ENCODE peak calls at places on chromosomes 16 and 17, in ten cellular contexts. Z, N, I, Q, R, X, E, V, H and P are unnamed samples.

GRCh38 chr16:2284001-2284770 is 16.3 kb upstream of the RNPS1 start:
- DNase-seq in Z (no peak), N (no peak), I (no peak), Q (no peak), R (no peak), X (no peak), E (no peak), V (no peak), H (no peak), P (no peak)

GRCh38 chr16:15898654-15899053 is 10.3 kb upstream of the CEP20 start:
- DNase-seq in Z (no peak), N (no peak), I (no peak), Q (no peak), R (no peak), X (no peak), E (no peak), V (no peak), H (no peak), P (no peak)

GRCh38 chr17:55168970-55169687 is 95.6 kb upstream of the HLF start:
- DNase-seq in Z (no peak), N (no peak), I (no peak), Q (no peak), R (no peak), X (no peak), E (no peak), V (no peak), H (no peak), P (peak)

GRCh38 chr16:66359012-66359411 is 7.5 kb upstream of the CDH5 start:
- DNase-seq in Z (no peak), N (no peak), I (no peak), Q (no peak), R (no peak), X (no peak), E (no peak), V (peak), H (no peak), P (no peak)

GRCh38 chr17:39631403-39631802 is 4.7 kb downstream of the PPP1R1B start:
- DNase-seq in Z (no peak), N (no peak), I (no peak), Q (no peak), R (no peak), X (no peak), E (no peak), V (no peak), H (no peak), P (peak)

GRCh38 chr16:80741716-80742115 is 62.7 kb downstream of the CDYL2 start:
- DNase-seq in Z (peak), N (no peak), I (no peak), Q (no peak), R (no peak), X (no peak), E (no peak), V (no peak), H (no peak), P (no peak)

GRCh38 chr17:29615492-29616299 is 7.0 kb downstream of the CORO6 start:
- DNase-seq in Z (peak), N (no peak), I (peak), Q (peak), R (peak), X (peak), E (peak), V (peak), H (no peak), P (peak)

GRCh38 chr17:36004604-36005003 is 3.3 kb upstream of the CCL15 start:
- DNase-seq in Z (no peak), N (no peak), I (no peak), Q (no peak), R (no peak), X (no peak), E (no peak), V (no peak), H (no peak), P (peak)

GRCh38 chr16:78524066-78524595 is 424.7 kb downstream of the WWOX start:
- DNase-seq in Z (no peak), N (no peak), I (no peak), Q (no peak), R (no peak), X (no peak), E (no peak), V (no peak), H (no peak), P (no peak)

GRCh38 chr16:84603115-84603816 is 14.6 kb downstream of the COTL1 start:
- DNase-seq in Z (peak), N (no peak), I (peak), Q (no peak), R (no peak), X (no peak), E (peak), V (peak), H (no peak), P (peak)

GRCh38 chr16:72083778-72084404 is 9.5 kb downstream of the TXNL4B start:
- DNase-seq in Z (no peak), N (no peak), I (no peak), Q (no peak), R (no peak), X (no peak), E (no peak), V (no peak), H (no peak), P (no peak)

GRCh38 chr16:22670551-22670970 is 143.4 kb upstream of the HS3ST2 start:
- DNase-seq in Z (no peak), N (no peak), I (no peak), Q (peak), R (no peak), X (peak), E (peak), V (peak), H (peak), P (peak)

GRCh38 chr16:28280881-28281836 is 11.2 kb upstream of the SBK1 start:
- DNase-seq in Z (no peak), N (no peak), I (no peak), Q (no peak), R (no peak), X (no peak), E (peak), V (no peak), H (no peak), P (no peak)

GRCh38 chr17:43661699-43662431 is at the start of gene MEOX1:
- DNase-seq in Z (peak), N (no peak), I (peak), Q (no peak), R (no peak), X (no peak), E (peak), V (peak), H (no peak), P (peak)